ENCODE peak calls at places on chromosomes 5 and 9, in eight cellular contexts. S, Z, D, Y, T, M, O and F are unnamed samples. For H3K36me3, the result is how much of the 10 kb centered on the place peaks cover.

GRCh38 chr5:134609232-134609851 is 23.3 kb downstream of the SAR1B start:
- DNase-seq in S (no peak), Z (no peak), D (no peak), Y (no peak), T (no peak), M (no peak), O (peak), F (no peak)

GRCh38 chr9:85502815-85503643 is 238.7 kb downstream of the AGTPBP1 start:
- DNase-seq in S (peak), Z (no peak), D (no peak), Y (no peak), T (no peak), M (no peak), O (no peak), F (no peak)

GRCh38 chr5:69213513-69214215 is 21.0 kb upstream of the CDK7 start:
- DNase-seq in S (peak), Z (peak), D (no peak), Y (peak), T (peak), M (no peak), O (peak), F (peak)

GRCh38 chr5:146307796-146308195 is 30.8 kb upstream of the POU4F3 start:
- DNase-seq in S (no peak), Z (no peak), D (no peak), Y (no peak), T (no peak), M (no peak), O (no peak), F (no peak)

GRCh38 chr9:21252727-21253547 is 13.1 kb upstream of the IFNA14 start:
- DNase-seq in S (peak), Z (no peak), D (no peak), Y (peak), T (peak), M (no peak), O (peak), F (no peak)

GRCh38 chr5:134543820-134544692 is 18.6 kb downstream of the JADE2 start:
- DNase-seq in S (no peak), Z (no peak), D (no peak), Y (no peak), T (no peak), M (no peak), O (no peak), F (no peak)

GRCh38 chr5:87020099-87020934 is 247.4 kb upstream of the RASA1 start:
- DNase-seq in S (no peak), Z (peak), D (no peak), Y (peak), T (peak), M (no peak), O (peak), F (no peak)

GRCh38 chr9:110895141-110895912 is 142.9 kb downstream of the LPAR1 start:
- DNase-seq in S (no peak), Z (no peak), D (peak), Y (peak), T (no peak), M (no peak), O (no peak), F (no peak)

GRCh38 chr5:110258460-110258859 is 468.0 kb downstream of the TMEM232 start:
- DNase-seq in S (peak), Z (no peak), D (no peak), Y (peak), T (no peak), M (no peak), O (peak), F (no peak)

GRCh38 chr5:9545301-9545958 is 445 bp downstream of the SEMA5A start:
- DNase-seq in S (no peak), Z (no peak), D (no peak), Y (no peak), T (no peak), M (no peak), O (no peak), F (no peak)

GRCh38 chr9:124260769-124261603 is 3.2 kb downstream of the NEK6 start:
- DNase-seq in S (peak), Z (peak), D (no peak), Y (peak), T (peak), M (peak), O (peak), F (no peak)

GRCh38 chr5:38929838-38930237 is 84.0 kb downstream of the OSMR start:
- DNase-seq in S (no peak), Z (no peak), D (no peak), Y (no peak), T (no peak), M (no peak), O (no peak), F (no peak)

GRCh38 chr9:78030553-78031270 is 899 bp downstream of the GNAQ start:
- DNase-seq in S (no peak), Z (no peak), D (no peak), Y (peak), T (peak), M (peak), O (peak), F (no peak)

GRCh38 chr9:78031826-78032598 is 401 bp upstream of the GNAQ start:
- DNase-seq in S (peak), Z (peak), D (peak), Y (peak), T (peak), M (peak), O (peak), F (peak)

GRCh38 chr9:78029601-78030552 is 1.7 kb downstream of the GNAQ start:
- DNase-seq in S (no peak), Z (no peak), D (no peak), Y (peak), T (peak), M (no peak), O (peak), F (no peak)

GRCh38 chr9:78032599-78033457 is 1.2 kb upstream of the GNAQ start:
- DNase-seq in S (no peak), Z (no peak), D (no peak), Y (no peak), T (no peak), M (no peak), O (no peak), F (no peak)

GRCh38 chr9:78031271-78031825 is at the start of gene GNAQ:
- DNase-seq in S (no peak), Z (no peak), D (no peak), Y (peak), T (no peak), M (no peak), O (peak), F (no peak)
- H3K4me3 ChIP-seq in S (peak), Z (peak), D (peak), Y (peak), T (peak), M (peak), O (peak), F (peak)

GRCh38 chr9:5632540-5632939 is 3.6 kb downstream of the RIC1 start:
- DNase-seq in S (no peak), Z (no peak), D (no peak), Y (no peak), T (no peak), M (no peak), O (no peak), F (no peak)
- H3K36me3 ChIP-seq in S (under half), Z (under half), D (under half), Y (under half), T (under half), M (under half), O (under half), F (under half)

GRCh38 chr5:117889592-117889991 is 1098.8 kb downstream of the DTWD2 start:
- DNase-seq in S (no peak), Z (no peak), D (no peak), Y (no peak), T (peak), M (no peak), O (peak), F (peak)

GRCh38 chr5:117888688-117889087 is 1099.7 kb downstream of the DTWD2 start:
- DNase-seq in S (no peak), Z (no peak), D (no peak), Y (no peak), T (peak), M (no peak), O (peak), F (no peak)

GRCh38 chr5:117892360-117892759 is 1096.0 kb downstream of the DTWD2 start:
- DNase-seq in S (no peak), Z (no peak), D (no peak), Y (no peak), T (no peak), M (no peak), O (no peak), F (no peak)

GRCh38 chr5:117893211-117893610 is 1095.1 kb downstream of the DTWD2 start:
- DNase-seq in S (no peak), Z (no peak), D (no peak), Y (no peak), T (peak), M (no peak), O (peak), F (no peak)
- TF ChIP-seq CTCF in S (no peak), Z (no peak), D (no peak), Y (no peak), T (no peak), M (no peak), O (no peak), F (no peak)

GRCh38 chr9:134525841-134526797 is 115.5 kb upstream of the COL5A1 start:
- DNase-seq in S (no peak), Z (no peak), D (peak), Y (no peak), T (peak), M (peak), O (peak), F (no peak)
- H3K4me3 ChIP-seq in S (no peak), Z (no peak), D (peak), Y (no peak), T (no peak), M (no peak), O (no peak), F (no peak)

DNA sequence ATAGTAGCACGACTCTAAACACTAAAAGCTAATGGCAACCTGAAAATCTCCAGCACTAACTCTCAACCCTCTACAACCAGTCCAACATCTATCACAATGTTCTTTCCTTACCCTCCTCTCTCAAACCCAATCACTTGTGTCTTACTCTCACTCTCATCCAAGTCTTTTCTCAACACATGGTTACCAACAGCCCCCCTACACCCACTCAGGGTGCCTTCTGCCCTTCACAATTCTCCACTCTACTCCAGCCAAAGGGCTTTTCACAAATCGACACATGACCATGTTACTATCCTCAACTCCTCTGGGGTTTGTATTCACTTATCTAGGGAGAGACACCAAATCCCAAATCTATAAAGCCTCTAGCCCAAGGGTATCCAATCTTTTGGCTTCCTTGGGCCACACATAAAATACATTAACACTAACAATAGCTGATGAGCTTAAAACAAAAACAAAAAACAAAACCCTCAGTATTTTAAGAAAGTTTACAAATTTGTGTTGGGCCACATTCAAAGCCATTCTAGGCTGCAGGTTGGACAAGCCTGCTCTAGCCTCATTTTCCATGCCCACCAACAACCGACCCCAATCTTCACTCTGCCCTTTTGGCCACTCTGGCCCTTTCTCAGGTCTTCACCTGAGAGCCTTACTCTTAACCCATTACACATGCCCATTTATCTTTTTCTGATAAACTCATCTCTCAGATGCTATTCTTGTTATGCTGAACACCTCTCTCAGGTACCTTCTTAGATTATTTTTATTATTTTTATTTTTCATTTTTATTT is 11.7 kb downstream of the HSPA9 start:
- DNase-seq in S (no peak), Z (no peak), D (no peak), Y (no peak), T (no peak), M (no peak), O (no peak), F (no peak)
- H3K36me3 ChIP-seq in S (half or more), Z (under half), D (half or more), Y (half or more), T (half or more), M (half or more), O (under half), F (under half)

DNA sequence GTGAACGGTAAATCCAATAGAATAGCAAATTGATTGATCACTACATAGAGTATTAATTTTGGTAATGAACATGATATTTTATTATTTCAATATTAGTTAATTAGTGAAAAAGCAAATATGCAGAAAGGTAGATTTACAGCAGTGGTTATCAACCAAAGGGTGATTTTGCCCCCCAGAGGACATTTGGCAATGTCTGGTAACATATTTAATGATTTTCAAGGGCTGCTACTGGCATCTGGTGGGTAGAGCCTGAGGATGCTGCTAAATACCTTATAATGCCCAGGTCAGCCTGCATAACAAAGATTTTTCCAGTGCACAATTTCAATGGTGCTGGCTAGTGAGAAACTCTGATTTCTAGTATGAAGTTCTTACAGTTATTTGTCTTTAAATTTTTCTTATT is 1313.7 kb downstream of the PTPRD start:
- DNase-seq in S (no peak), Z (no peak), D (no peak), Y (no peak), T (no peak), M (no peak), O (no peak), F (no peak)
- TF ChIP-seq CTCF in S (no peak), Z (no peak), D (no peak), Y (no peak), T (no peak), M (no peak), O (no peak), F (no peak)

DNA sequence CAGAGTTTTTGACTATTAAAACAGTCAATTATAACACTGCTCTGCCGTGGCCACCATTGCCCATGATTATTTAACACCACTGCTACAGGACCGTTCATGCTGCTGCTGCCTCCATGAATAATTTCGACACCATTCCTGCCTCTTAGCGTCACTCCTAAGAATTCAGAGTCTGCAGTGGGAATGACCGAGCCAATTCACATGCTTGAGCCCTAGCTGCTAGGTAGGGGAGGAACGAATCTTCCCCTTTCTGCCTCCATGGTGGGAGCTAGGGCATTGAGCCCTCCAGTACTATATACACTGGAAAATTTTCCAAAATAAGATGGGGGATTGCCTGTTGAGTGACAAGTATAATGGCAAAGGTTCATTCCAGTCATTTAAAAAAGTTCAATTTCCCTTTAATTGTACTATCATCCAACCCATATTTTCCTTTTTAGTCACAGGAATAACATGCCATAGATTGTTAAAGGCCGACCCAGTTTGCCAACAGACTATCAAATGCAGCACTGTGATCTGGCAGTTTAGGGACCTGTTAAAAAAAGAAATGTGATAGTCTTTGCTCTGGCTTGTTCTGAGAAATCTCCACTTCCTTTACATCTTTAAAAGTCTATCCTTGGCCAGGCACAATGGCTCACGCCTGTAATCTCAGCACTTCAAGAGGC is 13.5 kb upstream of the B4GALT1 start:
- DNase-seq in S (peak), Z (no peak), D (no peak), Y (no peak), T (peak), M (no peak), O (peak), F (no peak)
- H3K4me3 ChIP-seq in S (no peak), Z (no peak), D (no peak), Y (no peak), T (no peak), M (no peak), O (no peak), F (no peak)

GRCh38 chr5:126619781-126620180 is 19.0 kb downstream of the PHAX start:
- DNase-seq in S (peak), Z (no peak), D (no peak), Y (no peak), T (no peak), M (no peak), O (no peak), F (no peak)
- H3K36me3 ChIP-seq in S (under half), Z (under half), D (under half), Y (under half), T (under half), M (half or more), O (under half), F (under half)

GRCh38 chr5:149618581-149619248 is 37.4 kb downstream of the ARHGEF37 start:
- DNase-seq in S (peak), Z (peak), D (no peak), Y (peak), T (peak), M (no peak), O (peak), F (peak)
- TF ChIP-seq CTCF in S (peak), Z (peak), D (peak), Y (peak), T (peak), M (peak), O (peak), F (peak)